ENCODE peak calls at places on chromosomes 6 and 20, in eight cellular contexts. O is mesothelial cell of epicardium; F is stimulated activated CD8-positive, alpha-beta memory T cell treated with anti-CD3 and anti-CD28 coated beads, Interleukin-4, amount 100 ng/mL, for 1 hour; U is T follicular helper cell; D is ELR; T is HS-27A; E is neuronal stem cell; Q is iPS-NIHi11. Y is an unnamed sample.

GRCh38 chr20:49893242-49894072 is 21.9 kb downstream of the SPATA2 start:
- DNase-seq in U (no peak), F (no peak), O (no peak), D (no peak), Q (no peak), E (no peak), T (no peak), Y (peak; percentile 33)

GRCh38 chr6:113936093-113936934 is 34.6 kb downstream of the HDAC2 start:
- DNase-seq in D (peak; percentile 69), F (no peak), U (no peak), Q (peak; percentile 42), T (peak; percentile 36), O (no peak), E (peak; percentile 37), Y (peak; percentile 62)

GRCh38 chr6:157823523-157824370 is 701 bp downstream of the SNX9 start:
- DNase-seq in F (no peak), Q (peak; percentile 43), T (no peak), D (peak; percentile 83), O (peak; percentile 53), U (peak; percentile 72), E (no peak), Y (peak; percentile 69)

GRCh38 chr6:43856005-43856765 is 86.2 kb downstream of the VEGFA start:
- DNase-seq in D (peak; percentile 47), T (no peak), O (no peak), E (no peak), F (no peak), Q (peak; percentile 60), U (no peak), Y (peak; percentile 67)

GRCh38 chr6:161434331-161434730 is 160.5 kb upstream of the AGPAT4 start:
- DNase-seq in F (no peak), O (no peak), D (peak; percentile 43), E (no peak), Q (no peak), U (no peak), T (no peak), Y (no peak)

GRCh38 chr6:87922947-87923330 is 124.7 kb upstream of the SPACA1 start:
- DNase-seq in U (no peak), O (no peak), F (no peak), D (no peak), Q (no peak), T (no peak), E (no peak), Y (no peak)

GRCh38 chr6:109869398-109870165 is 108.5 kb upstream of the GPR6 start:
- DNase-seq in O (no peak), F (no peak), Q (no peak), T (no peak), E (no peak), D (peak; percentile 2), U (no peak), Y (peak; percentile 7)

GRCh38 chr6:80142586-80142985 is 36.1 kb downstream of the BCKDHB start:
- DNase-seq in F (no peak), Q (no peak), U (no peak), E (no peak), D (no peak), O (no peak), T (no peak), Y (no peak)

GRCh38 chr6:100353276-100354015 is 111.3 kb downstream of the SIM1 start:
- DNase-seq in Q (no peak), E (no peak), F (no peak), D (peak; percentile 71), U (no peak), T (no peak), O (no peak), Y (peak; percentile 85)

GRCh38 chr20:3010985-3011723 is 32.3 kb upstream of the GNRH2 start:
- DNase-seq in E (no peak), F (no peak), D (peak; percentile 59), Q (no peak), T (no peak), U (no peak), O (no peak), Y (peak; percentile 80)

GRCh38 chr20:57991211-57991841 is 237.1 kb downstream of the ANKRD60 start:
- DNase-seq in D (peak; percentile 78), E (no peak), Q (no peak), U (no peak), F (no peak), T (peak; percentile 4), O (no peak), Y (no peak)

GRCh38 chr6:73832313-73832712 is 136.3 kb downstream of the CD109 start:
- DNase-seq in Q (no peak), O (no peak), F (no peak), E (no peak), U (no peak), T (no peak), D (no peak), Y (no peak)

GRCh38 chr6:126112171-126112632 is 125.9 kb downstream of the TRMT11 start:
- DNase-seq in D (no peak), F (no peak), O (no peak), T (no peak), Q (no peak), E (no peak), U (no peak), Y (peak; percentile 83)

GRCh38 chr6:26296857-26297648 is 67.9 kb upstream of the BTN3A2 start:
- DNase-seq in D (peak; percentile 81), O (no peak), F (no peak), Q (no peak), T (no peak), U (no peak), E (no peak), Y (peak; percentile 90)

GRCh38 chr20:57473246-57474042 is 51.5 kb downstream of the CTCFL start:
- DNase-seq in F (no peak), D (no peak), T (no peak), Q (peak; percentile 57), U (no peak), O (no peak), E (no peak), Y (peak; percentile 8)

Y was measured in amniotic epithelial cell.